ENCODE peak calls at places on chromosome 1, in eight cellular contexts. One of them, this sample, is unnamed.

GRCh38 chr1:91670781-91671180 is 170.1 kb downstream of the CDC7 start:
- DNase-seq in BE2C: no peak
- DNase-seq in astrocyte of the spinal cord: no peak
- DNase-seq in CD8-positive, alpha-beta T cell: no peak
- DNase-seq in kidney epithelial cell: no peak
- DNase-seq in lower leg skin: no peak
- DNase-seq in left ventricle myocardium inferior: no peak
- DNase-seq in fibroblast of lung: no peak
- DNase-seq in this sample: no peak

GRCh38 chr1:213714645-213715044 is 273.1 kb upstream of the PROX1 start:
- DNase-seq in BE2C: no peak
- DNase-seq in astrocyte of the spinal cord: no peak
- DNase-seq in CD8-positive, alpha-beta T cell: no peak
- DNase-seq in kidney epithelial cell: no peak
- DNase-seq in lower leg skin: no peak
- DNase-seq in left ventricle myocardium inferior: no peak
- DNase-seq in fibroblast of lung: no peak
- DNase-seq in this sample: no peak

GRCh38 chr1:38207906-38208305 is 161.3 kb upstream of the POU3F1 start:
- DNase-seq in BE2C: no peak
- DNase-seq in astrocyte of the spinal cord: no peak
- DNase-seq in CD8-positive, alpha-beta T cell: no peak
- DNase-seq in kidney epithelial cell: no peak
- DNase-seq in lower leg skin: no peak
- DNase-seq in left ventricle myocardium inferior: no peak
- DNase-seq in fibroblast of lung: no peak
- DNase-seq in this sample: no peak

GRCh38 chr1:225824522-225824921 is 14.6 kb downstream of the EPHX1 start:
- DNase-seq in BE2C: no peak
- DNase-seq in astrocyte of the spinal cord: no peak
- DNase-seq in CD8-positive, alpha-beta T cell: no peak
- DNase-seq in kidney epithelial cell: no peak
- DNase-seq in lower leg skin: no peak
- DNase-seq in left ventricle myocardium inferior: no peak
- DNase-seq in fibroblast of lung: no peak
- DNase-seq in this sample: no peak

GRCh38 chr1:246907472-246907871 is 24.3 kb downstream of the AHCTF1 start:
- DNase-seq in BE2C: peak
- DNase-seq in astrocyte of the spinal cord: peak
- DNase-seq in CD8-positive, alpha-beta T cell: no peak
- DNase-seq in kidney epithelial cell: peak
- DNase-seq in lower leg skin: no peak
- DNase-seq in left ventricle myocardium inferior: no peak
- DNase-seq in fibroblast of lung: peak
- DNase-seq in this sample: peak

GRCh38 chr1:9900142-9901043 is 9.7 kb downstream of the CTNNBIP1 start:
- DNase-seq in BE2C: no peak
- DNase-seq in astrocyte of the spinal cord: no peak
- DNase-seq in CD8-positive, alpha-beta T cell: no peak
- DNase-seq in kidney epithelial cell: no peak
- DNase-seq in lower leg skin: peak
- DNase-seq in left ventricle myocardium inferior: peak
- DNase-seq in fibroblast of lung: peak
- DNase-seq in this sample: no peak

GRCh38 chr1:119958223-119958622 is 61.9 kb upstream of the ADAM30 start:
- DNase-seq in BE2C: no peak
- DNase-seq in astrocyte of the spinal cord: no peak
- DNase-seq in CD8-positive, alpha-beta T cell: no peak
- DNase-seq in kidney epithelial cell: no peak
- DNase-seq in lower leg skin: no peak
- DNase-seq in left ventricle myocardium inferior: no peak
- DNase-seq in fibroblast of lung: no peak
- DNase-seq in this sample: peak

GRCh38 chr1:12153181-12153785 is 13.5 kb upstream of the TNFRSF1B start:
- DNase-seq in BE2C: peak
- DNase-seq in astrocyte of the spinal cord: peak
- DNase-seq in CD8-positive, alpha-beta T cell: no peak
- DNase-seq in kidney epithelial cell: no peak
- DNase-seq in lower leg skin: peak
- DNase-seq in left ventricle myocardium inferior: no peak
- DNase-seq in fibroblast of lung: peak
- DNase-seq in this sample: peak

GRCh38 chr1:159771501-159771900 is 9.3 kb upstream of the DUSP23 start:
- DNase-seq in BE2C: no peak
- DNase-seq in astrocyte of the spinal cord: no peak
- DNase-seq in CD8-positive, alpha-beta T cell: no peak
- DNase-seq in kidney epithelial cell: no peak
- DNase-seq in lower leg skin: no peak
- DNase-seq in left ventricle myocardium inferior: no peak
- DNase-seq in fibroblast of lung: no peak
- DNase-seq in this sample: no peak

GRCh38 chr1:92291372-92291999 is 7.3 kb downstream of the GLMN start:
- DNase-seq in BE2C: no peak
- DNase-seq in astrocyte of the spinal cord: peak
- DNase-seq in CD8-positive, alpha-beta T cell: no peak
- DNase-seq in kidney epithelial cell: peak
- DNase-seq in lower leg skin: peak
- DNase-seq in left ventricle myocardium inferior: no peak
- DNase-seq in fibroblast of lung: peak
- DNase-seq in this sample: peak

GRCh38 chr1:214583113-214583512 is 19.9 kb upstream of the CENPF start:
- DNase-seq in BE2C: no peak
- DNase-seq in astrocyte of the spinal cord: no peak
- DNase-seq in CD8-positive, alpha-beta T cell: no peak
- DNase-seq in kidney epithelial cell: no peak
- DNase-seq in lower leg skin: no peak
- DNase-seq in left ventricle myocardium inferior: no peak
- DNase-seq in fibroblast of lung: no peak
- DNase-seq in this sample: no peak

GRCh38 chr1:110436635-110437034 is 14.3 kb upstream of the PROK1 start:
- DNase-seq in BE2C: no peak
- DNase-seq in astrocyte of the spinal cord: no peak
- DNase-seq in CD8-positive, alpha-beta T cell: no peak
- DNase-seq in kidney epithelial cell: peak
- DNase-seq in lower leg skin: no peak
- DNase-seq in left ventricle myocardium inferior: no peak
- DNase-seq in fibroblast of lung: peak
- DNase-seq in this sample: no peak

GRCh38 chr1:95097426-95097825 is 19.7 kb upstream of the TLCD4 start:
- DNase-seq in BE2C: no peak
- DNase-seq in astrocyte of the spinal cord: no peak
- DNase-seq in CD8-positive, alpha-beta T cell: no peak
- DNase-seq in kidney epithelial cell: no peak
- DNase-seq in lower leg skin: no peak
- DNase-seq in left ventricle myocardium inferior: no peak
- DNase-seq in fibroblast of lung: no peak
- DNase-seq in this sample: no peak

GRCh38 chr1:114024049-114024448 is 44.8 kb downstream of the OLFML3 start:
- DNase-seq in BE2C: no peak
- DNase-seq in astrocyte of the spinal cord: peak
- DNase-seq in CD8-positive, alpha-beta T cell: no peak
- DNase-seq in kidney epithelial cell: no peak
- DNase-seq in lower leg skin: no peak
- DNase-seq in left ventricle myocardium inferior: no peak
- DNase-seq in fibroblast of lung: peak
- DNase-seq in this sample: peak

GRCh38 chr1:69982992-69983391 is 222.4 kb downstream of the LRRC40 start:
- DNase-seq in BE2C: no peak
- DNase-seq in astrocyte of the spinal cord: peak
- DNase-seq in CD8-positive, alpha-beta T cell: no peak
- DNase-seq in kidney epithelial cell: peak
- DNase-seq in lower leg skin: no peak
- DNase-seq in left ventricle myocardium inferior: no peak
- DNase-seq in fibroblast of lung: peak
- DNase-seq in this sample: peak

GRCh38 chr1:156103521-156103947 is 11.0 kb upstream of the LMNA start:
- DNase-seq in BE2C: no peak
- DNase-seq in astrocyte of the spinal cord: peak
- DNase-seq in CD8-positive, alpha-beta T cell: no peak
- DNase-seq in kidney epithelial cell: no peak
- DNase-seq in lower leg skin: no peak
- DNase-seq in left ventricle myocardium inferior: no peak
- DNase-seq in fibroblast of lung: peak
- DNase-seq in this sample: peak

GRCh38 chr1:228214921-228215662 is 7.2 kb downstream of the OBSCN start:
- DNase-seq in BE2C: no peak
- DNase-seq in astrocyte of the spinal cord: no peak
- DNase-seq in CD8-positive, alpha-beta T cell: no peak
- DNase-seq in kidney epithelial cell: no peak
- DNase-seq in lower leg skin: no peak
- DNase-seq in left ventricle myocardium inferior: no peak
- DNase-seq in fibroblast of lung: no peak
- DNase-seq in this sample: no peak

GRCh38 chr1:219041819-219042218 is 131.9 kb upstream of the LYPLAL1 start:
- DNase-seq in BE2C: no peak
- DNase-seq in astrocyte of the spinal cord: peak
- DNase-seq in CD8-positive, alpha-beta T cell: no peak
- DNase-seq in kidney epithelial cell: no peak
- DNase-seq in lower leg skin: no peak
- DNase-seq in left ventricle myocardium inferior: no peak
- DNase-seq in fibroblast of lung: peak
- DNase-seq in this sample: peak

GRCh38 chr1:154873321-154873950 is 3.4 kb upstream of the KCNN3 start:
- DNase-seq in BE2C: no peak
- DNase-seq in astrocyte of the spinal cord: no peak
- DNase-seq in CD8-positive, alpha-beta T cell: no peak
- DNase-seq in kidney epithelial cell: no peak
- DNase-seq in lower leg skin: no peak
- DNase-seq in left ventricle myocardium inferior: no peak
- DNase-seq in fibroblast of lung: no peak
- DNase-seq in this sample: no peak

GRCh38 chr1:93313026-93313425 is 32.7 kb upstream of the DR1 start:
- DNase-seq in BE2C: no peak
- DNase-seq in astrocyte of the spinal cord: no peak
- DNase-seq in CD8-positive, alpha-beta T cell: no peak
- DNase-seq in kidney epithelial cell: no peak
- DNase-seq in lower leg skin: no peak
- DNase-seq in left ventricle myocardium inferior: no peak
- DNase-seq in fibroblast of lung: no peak
- DNase-seq in this sample: peak

GRCh38 chr1:153953859-153954365 is 4.5 kb downstream of the CRTC2 start:
- DNase-seq in BE2C: no peak
- DNase-seq in astrocyte of the spinal cord: no peak
- DNase-seq in CD8-positive, alpha-beta T cell: no peak
- DNase-seq in kidney epithelial cell: no peak
- DNase-seq in lower leg skin: no peak
- DNase-seq in left ventricle myocardium inferior: no peak
- DNase-seq in fibroblast of lung: no peak
- DNase-seq in this sample: no peak

GRCh38 chr1:2555634-2556276 is 416 bp upstream of the TNFRSF14 start:
- DNase-seq in BE2C: no peak
- DNase-seq in astrocyte of the spinal cord: no peak
- DNase-seq in CD8-positive, alpha-beta T cell: peak
- DNase-seq in kidney epithelial cell: no peak
- DNase-seq in lower leg skin: peak
- DNase-seq in left ventricle myocardium inferior: peak
- DNase-seq in fibroblast of lung: no peak
- DNase-seq in this sample: peak
- H3K4me3 ChIP-seq in BE2C: no peak
- H3K4me3 ChIP-seq in astrocyte of the spinal cord: peak
- H3K4me3 ChIP-seq in CD8-positive, alpha-beta T cell: peak
- H3K4me3 ChIP-seq in kidney epithelial cell: peak
- H3K4me3 ChIP-seq in lower leg skin: peak
- H3K4me3 ChIP-seq in left ventricle myocardium inferior: peak
- H3K4me3 ChIP-seq in fibroblast of lung: peak
- H3K4me3 ChIP-seq in this sample: peak

GRCh38 chr1:43144228-43144627 is 27.9 kb downstream of the EBNA1BP2 start:
- DNase-seq in BE2C: no peak
- DNase-seq in astrocyte of the spinal cord: peak
- DNase-seq in CD8-positive, alpha-beta T cell: no peak
- DNase-seq in kidney epithelial cell: no peak
- DNase-seq in lower leg skin: no peak
- DNase-seq in left ventricle myocardium inferior: no peak
- DNase-seq in fibroblast of lung: peak
- DNase-seq in this sample: peak

GRCh38 chr1:43140583-43140982 is 31.5 kb downstream of the EBNA1BP2 start:
- DNase-seq in BE2C: no peak
- DNase-seq in astrocyte of the spinal cord: no peak
- DNase-seq in CD8-positive, alpha-beta T cell: no peak
- DNase-seq in kidney epithelial cell: no peak
- DNase-seq in lower leg skin: no peak
- DNase-seq in left ventricle myocardium inferior: no peak
- DNase-seq in fibroblast of lung: no peak
- DNase-seq in this sample: no peak

GRCh38 chr1:43147625-43148319 is 24.3 kb downstream of the EBNA1BP2 start:
- DNase-seq in BE2C: peak
- DNase-seq in astrocyte of the spinal cord: peak
- DNase-seq in CD8-positive, alpha-beta T cell: no peak
- DNase-seq in kidney epithelial cell: peak
- DNase-seq in lower leg skin: peak
- DNase-seq in left ventricle myocardium inferior: peak
- DNase-seq in fibroblast of lung: peak
- DNase-seq in this sample: peak

GRCh38 chr1:43140010-43140409 is 32.1 kb downstream of the EBNA1BP2 start:
- DNase-seq in BE2C: no peak
- DNase-seq in astrocyte of the spinal cord: no peak
- DNase-seq in CD8-positive, alpha-beta T cell: no peak
- DNase-seq in kidney epithelial cell: no peak
- DNase-seq in lower leg skin: no peak
- DNase-seq in left ventricle myocardium inferior: no peak
- DNase-seq in fibroblast of lung: no peak
- DNase-seq in this sample: no peak

DNA sequence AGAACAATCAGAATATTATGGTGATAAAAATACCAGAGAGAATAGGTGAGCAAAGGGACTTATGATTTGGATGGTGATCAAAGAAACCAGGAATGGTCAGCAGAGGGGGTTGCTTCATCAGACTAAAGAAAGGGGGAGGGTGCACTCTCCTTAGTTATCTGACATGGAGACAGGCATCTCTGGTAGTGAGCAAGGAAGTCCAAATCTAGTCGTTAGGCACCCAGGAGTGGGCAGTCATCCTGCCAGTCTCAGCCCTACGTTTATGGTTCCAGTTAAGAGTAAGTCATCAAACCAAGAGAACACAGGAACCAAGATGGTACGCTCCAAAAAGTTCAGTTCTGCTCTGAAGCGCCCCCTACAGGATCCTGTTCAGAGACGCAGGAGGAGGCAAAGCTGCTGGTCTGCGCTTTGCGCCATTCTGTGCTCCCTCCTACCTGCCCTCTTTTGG is 28.6 kb downstream of the EBNA1BP2 start:
- DNase-seq in BE2C: peak
- DNase-seq in astrocyte of the spinal cord: no peak
- DNase-seq in CD8-positive, alpha-beta T cell: no peak
- DNase-seq in kidney epithelial cell: no peak
- DNase-seq in lower leg skin: no peak
- DNase-seq in left ventricle myocardium inferior: no peak
- DNase-seq in fibroblast of lung: no peak
- DNase-seq in this sample: no peak
- TF ChIP-seq CTCF in BE2C: peak
- TF ChIP-seq CTCF in astrocyte of the spinal cord: peak
- TF ChIP-seq CTCF in CD8-positive, alpha-beta T cell: no peak
- TF ChIP-seq CTCF in kidney epithelial cell: peak
- TF ChIP-seq CTCF in lower leg skin: no peak
- TF ChIP-seq CTCF in left ventricle myocardium inferior: no peak
- TF ChIP-seq CTCF in fibroblast of lung: peak
- TF ChIP-seq CTCF in this sample: peak

GRCh38 chr1:61104213-61104612 is 21.9 kb downstream of the NFIA start:
- DNase-seq in BE2C: no peak
- DNase-seq in astrocyte of the spinal cord: no peak
- DNase-seq in CD8-positive, alpha-beta T cell: no peak
- DNase-seq in kidney epithelial cell: no peak
- DNase-seq in lower leg skin: no peak
- DNase-seq in left ventricle myocardium inferior: no peak
- DNase-seq in fibroblast of lung: no peak
- DNase-seq in this sample: no peak
- H3K4me3 ChIP-seq in BE2C: no peak
- H3K4me3 ChIP-seq in astrocyte of the spinal cord: no peak
- H3K4me3 ChIP-seq in CD8-positive, alpha-beta T cell: no peak
- H3K4me3 ChIP-seq in kidney epithelial cell: no peak
- H3K4me3 ChIP-seq in lower leg skin: no peak
- H3K4me3 ChIP-seq in left ventricle myocardium inferior: no peak
- H3K4me3 ChIP-seq in fibroblast of lung: no peak
- H3K4me3 ChIP-seq in this sample: no peak

GRCh38 chr1:31182352-31182751 is 57.3 kb downstream of the NKAIN1 start:
- DNase-seq in BE2C: peak
- DNase-seq in astrocyte of the spinal cord: peak
- DNase-seq in CD8-positive, alpha-beta T cell: peak
- DNase-seq in kidney epithelial cell: peak
- DNase-seq in lower leg skin: peak
- DNase-seq in left ventricle myocardium inferior: peak
- DNase-seq in fibroblast of lung: peak
- DNase-seq in this sample: peak
- TF ChIP-seq CTCF in BE2C: peak
- TF ChIP-seq CTCF in astrocyte of the spinal cord: peak
- TF ChIP-seq CTCF in CD8-positive, alpha-beta T cell: no peak
- TF ChIP-seq CTCF in kidney epithelial cell: peak
- TF ChIP-seq CTCF in lower leg skin: no peak
- TF ChIP-seq CTCF in left ventricle myocardium inferior: peak
- TF ChIP-seq CTCF in fibroblast of lung: peak
- TF ChIP-seq CTCF in this sample: peak